ENCODE peak calls at places on chromosomes 12 and 14, in five cellular contexts. Q is heart left ventricle, U is GM23338, Y is neural progenitor cell, O is astrocyte. Z is an unnamed sample. For H3K4me1, the result is how much of the 10 kb centered on the place peaks cover.

GRCh38 chr12:105331805-105332251 is 1.3 kb downstream of the C12orf75 start:
- DNase-seq in Q (no peak), U (peak), Y (peak), O (no peak), Z (no peak)

GRCh38 chr12:130437555-130438242 is 100.0 kb downstream of the PIWIL1 start:
- DNase-seq in Q (no peak), U (no peak), Y (no peak), O (no peak), Z (no peak)

GRCh38 chr14:68549966-68550705 is 242.7 kb downstream of the ZFP36L1 start:
- DNase-seq in Q (no peak), U (peak), Y (no peak), O (no peak), Z (no peak)

GRCh38 chr12:97716356-97716755 is 253.8 kb downstream of the RMST start:
- DNase-seq in Q (no peak), U (peak), Y (peak), O (no peak), Z (no peak)

GRCh38 chr14:52068741-52069616 is at the start of gene NID2:
- DNase-seq in Q (peak), U (peak), Y (peak), O (peak), Z (no peak)

GRCh38 chr12:66044731-66045130 is 85.8 kb downstream of the LLPH start:
- DNase-seq in Q (no peak), U (no peak), Y (no peak), O (peak), Z (no peak)

GRCh38 chr12:9372202-9372601 is 164.0 kb upstream of the PZP start:
- DNase-seq in Q (no peak), U (peak), Y (peak), O (no peak), Z (no peak)

GRCh38 chr14:103380719-103381377 is 4.4 kb upstream of the MARK3 start:
- DNase-seq in Q (no peak), U (no peak), Y (no peak), O (no peak), Z (no peak)

GRCh38 chr12:108145011-108145410 is 15.9 kb downstream of the WSCD2 start:
- DNase-seq in Q (no peak), U (peak), Y (no peak), O (no peak), Z (no peak)

GRCh38 chr14:77086017-77086727 is 11.9 kb upstream of the CIPC start:
- DNase-seq in Q (no peak), U (peak), Y (peak), O (peak), Z (no peak)

GRCh38 chr14:20512139-20512905 is 7.0 kb downstream of the RNASE10 start:
- DNase-seq in Q (no peak), U (no peak), Y (no peak), O (no peak), Z (no peak)

GRCh38 chr14:101408077-101408831 is 153.0 kb upstream of the DIO3 start:
- DNase-seq in Q (no peak), U (no peak), Y (no peak), O (peak), Z (no peak)

GRCh38 chr14:68843471-68844209 is 50.8 kb upstream of the ZFP36L1 start:
- DNase-seq in Q (peak), U (peak), Y (peak), O (no peak), Z (peak)

GRCh38 chr12:76519538-76519937 is 40.0 kb downstream of the OSBPL8 start:
- DNase-seq in Q (no peak), U (no peak), Y (no peak), O (peak), Z (no peak)

GRCh38 chr14:88792572-88793258 is at the start of gene EML5:
- DNase-seq in Q (peak), U (peak), Y (peak), O (peak), Z (peak)

GRCh38 chr12:83971781-83972180 is 940.8 kb downstream of the SLC6A15 start:
- DNase-seq in Q (no peak), U (no peak), Y (no peak), O (no peak), Z (no peak)

GRCh38 chr14:70873627-70874026 is 33.6 kb upstream of the PCNX1 start:
- DNase-seq in Q (no peak), U (no peak), Y (no peak), O (no peak), Z (no peak)

GRCh38 chr12:89373772-89374572 is 21.7 kb upstream of the DUSP6 start:
- DNase-seq in Q (peak), U (no peak), Y (no peak), O (peak), Z (no peak)

DNA sequence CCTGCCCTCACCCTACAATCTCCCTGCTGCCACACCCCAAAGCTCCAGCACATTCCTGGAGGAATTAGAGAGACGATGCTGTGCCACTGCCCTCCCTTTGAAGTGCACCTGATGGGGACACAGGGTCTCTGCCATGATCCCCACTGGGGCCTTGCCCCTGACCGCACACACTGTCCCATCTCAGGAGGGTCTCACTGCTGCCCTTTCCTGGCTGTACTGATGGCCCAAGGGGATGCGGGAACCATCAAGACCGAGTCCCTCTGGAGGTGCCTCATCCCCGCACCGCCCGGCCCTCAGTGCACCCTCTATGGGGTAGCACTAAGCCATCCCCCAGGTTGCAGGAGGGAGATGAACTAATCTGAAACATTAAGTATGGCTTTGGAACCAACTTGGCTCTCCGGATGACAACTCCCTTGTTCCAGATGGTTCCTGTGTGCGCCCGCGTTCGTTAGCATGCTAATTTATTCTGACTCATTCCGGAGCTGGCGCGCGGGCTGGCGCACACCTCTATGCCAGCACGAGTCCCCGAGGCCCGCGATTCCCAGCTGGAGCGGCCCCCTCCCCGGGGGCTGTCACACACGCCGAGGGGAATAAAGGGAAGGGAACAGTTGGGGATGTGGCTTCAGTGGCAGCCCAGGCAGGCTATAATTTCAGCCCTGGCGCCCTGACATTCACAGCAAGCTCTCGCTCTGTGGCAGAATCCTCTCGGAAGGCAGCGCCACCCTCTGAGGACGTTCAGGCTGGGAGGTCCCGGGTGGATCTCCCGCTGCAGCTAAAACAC is 34.2 kb upstream of the C14orf180 start:
- DNase-seq in Q (peak), U (no peak), Y (no peak), O (no peak), Z (no peak)
- H3K4me1 ChIP-seq in Q (under half), U (under half), Y (under half), O (under half), Z (under half)

DNA sequence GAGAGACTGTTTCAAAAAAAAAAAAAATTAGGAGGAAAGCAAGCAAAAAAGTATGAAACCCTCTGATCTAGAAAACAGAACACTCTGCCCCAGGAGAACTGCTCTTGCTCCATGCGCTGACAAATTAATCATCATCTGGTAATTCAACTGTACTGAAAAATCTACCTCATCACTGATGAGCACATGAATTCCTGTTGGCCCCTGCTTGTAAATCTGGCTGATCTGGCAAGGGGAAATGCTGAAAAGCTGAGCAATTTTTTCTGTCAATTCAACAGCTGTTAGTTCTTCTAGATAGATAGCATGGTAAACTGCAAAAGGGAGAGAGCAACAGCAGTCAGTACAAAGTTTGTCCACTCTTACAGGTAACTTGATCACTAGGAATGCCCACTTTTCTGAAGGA is 15.2 kb upstream of the CSRNP2 start:
- DNase-seq in Q (no peak), U (no peak), Y (no peak), O (peak), Z (no peak)
- H3K4me3 ChIP-seq in Q (no peak), U (no peak), Y (no peak), O (no peak), Z (no peak)

GRCh38 chr12:124530637-124531263 is 36.7 kb downstream of the NCOR2 start:
- DNase-seq in Q (no peak), U (no peak), Y (no peak), O (no peak), Z (no peak)
- H3K27ac ChIP-seq in Q (no peak), U (no peak), Y (peak), O (no peak), Z (no peak)

DNA sequence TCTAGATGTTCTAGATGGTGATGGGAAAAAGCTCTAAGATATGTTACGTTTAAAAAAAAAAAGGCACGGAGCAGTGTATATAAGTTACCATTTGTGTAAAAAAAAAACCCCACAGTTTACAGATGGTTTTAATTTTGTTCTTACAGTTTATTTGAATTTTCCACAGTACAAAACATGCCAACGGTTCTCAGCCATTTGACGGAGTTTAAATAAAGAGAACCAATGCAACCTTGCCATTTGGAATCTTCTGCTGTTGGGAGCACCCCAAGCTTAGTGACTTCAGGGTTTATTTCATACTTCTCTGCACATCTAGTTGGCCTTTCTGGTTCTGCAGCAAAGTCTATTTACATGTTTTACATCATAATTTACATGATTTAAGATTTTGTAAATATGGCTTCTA is 7.7 kb upstream of the HPD start:
- DNase-seq in Q (no peak), U (no peak), Y (no peak), O (no peak), Z (no peak)
- H3K4me1 ChIP-seq in Q (under half), U (under half), Y (under half), O (under half), Z (under half)

GRCh38 chr14:91834571-91834970 is 32.8 kb downstream of the TC2N start:
- DNase-seq in Q (no peak), U (peak), Y (peak), O (no peak), Z (no peak)

GRCh38 chr14:91837076-91837475 is 30.3 kb downstream of the TC2N start:
- DNase-seq in Q (no peak), U (no peak), Y (no peak), O (no peak), Z (no peak)

GRCh38 chr14:91839754-91840153 is 27.6 kb downstream of the TC2N start:
- DNase-seq in Q (no peak), U (no peak), Y (no peak), O (no peak), Z (no peak)

GRCh38 chr14:91835197-91835919 is 32.0 kb downstream of the TC2N start:
- DNase-seq in Q (no peak), U (peak), Y (no peak), O (no peak), Z (no peak)

GRCh38 chr14:91835920-91836843 is 31.2 kb downstream of the TC2N start:
- DNase-seq in Q (peak), U (peak), Y (peak), O (no peak), Z (no peak)
- H3K4me3 ChIP-seq in Q (peak), U (peak), Y (peak), O (no peak), Z (peak)

DNA sequence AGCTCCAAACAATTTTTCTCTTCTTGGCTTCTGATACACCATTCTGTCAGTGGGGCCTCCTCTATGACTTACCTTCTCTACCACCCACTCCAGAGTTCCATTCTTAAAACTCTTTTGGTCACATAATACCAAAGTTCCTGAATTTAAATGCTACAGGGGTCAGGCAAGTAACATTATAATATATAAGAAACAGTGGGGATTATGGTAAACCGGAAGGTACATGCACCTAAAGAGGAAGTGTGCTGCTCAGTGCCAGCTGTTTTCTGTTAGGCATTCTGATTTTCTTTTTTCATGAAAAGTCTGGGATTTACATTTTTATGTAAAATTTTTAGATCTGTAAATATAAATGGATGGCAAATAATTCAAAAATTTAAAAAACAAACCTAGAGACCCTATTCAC is 39.9 kb downstream of the SOS2 start:
- DNase-seq in Q (no peak), U (no peak), Y (no peak), O (no peak), Z (no peak)
- H3K27ac ChIP-seq in Q (no peak), U (no peak), Y (no peak), O (no peak), Z (no peak)

DNA sequence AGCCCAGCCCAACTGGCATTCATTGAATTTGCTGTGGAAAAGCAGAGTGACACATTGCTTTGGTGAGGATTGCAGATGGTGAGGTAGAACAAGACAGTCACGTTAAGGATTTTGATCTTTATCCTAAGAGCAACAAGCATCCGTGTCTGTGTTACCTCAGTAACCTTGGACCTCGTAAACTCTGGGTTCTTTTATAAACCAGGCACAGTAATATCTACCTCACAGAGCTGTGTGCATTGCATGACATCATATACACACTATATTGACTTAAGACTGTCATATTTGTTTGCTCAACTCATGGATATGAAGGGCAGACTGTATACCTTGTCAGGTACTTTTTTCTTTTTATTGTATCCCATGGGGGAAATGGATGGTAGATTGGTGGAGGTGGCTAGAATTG is 156.2 kb downstream of the ETV6 start:
- DNase-seq in Q (no peak), U (no peak), Y (no peak), O (no peak), Z (no peak)
- H3K4me1 ChIP-seq in Q (under half), U (under half), Y (under half), O (under half), Z (under half)

GRCh38 chr12:52029686-52030085 is 21.6 kb upstream of the NR4A1 start:
- DNase-seq in Q (peak), U (peak), Y (peak), O (peak), Z (no peak)
- H3K4me3 ChIP-seq in Q (no peak), U (no peak), Y (peak), O (no peak), Z (no peak)

DNA sequence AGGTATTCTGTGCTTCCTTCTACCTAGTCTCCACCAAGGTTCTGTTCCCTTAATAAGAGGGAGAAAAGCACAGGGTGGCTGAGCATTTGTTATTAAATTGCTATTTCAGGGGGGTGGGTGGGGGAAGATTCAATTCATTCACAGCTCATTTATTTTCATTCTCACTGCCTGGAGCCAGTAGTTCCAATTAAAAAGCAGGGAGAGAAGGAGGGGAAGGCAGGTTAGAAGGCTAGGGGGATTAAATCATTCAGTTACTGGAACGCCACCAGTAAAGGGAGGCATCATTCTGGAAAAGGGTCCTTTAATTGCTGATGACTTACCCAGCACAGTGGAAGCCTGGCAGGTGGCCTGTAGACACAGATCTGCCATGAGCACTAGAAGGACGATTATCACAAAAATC is 47.4 kb downstream of the NIN start:
- DNase-seq in Q (no peak), U (no peak), Y (no peak), O (no peak), Z (no peak)
- H3K27ac ChIP-seq in Q (no peak), U (no peak), Y (peak), O (no peak), Z (no peak)